ENCODE peak calls at places on chromosomes 5 and 9, in eight cellular contexts. One of them, this sample, is unnamed.

GRCh38 chr9:91740713-91741112 is 209.3 kb downstream of the ROR2 start:
- DNase-seq in cardiac muscle cell: no peak
- DNase-seq in uterus: peak; percentile 77
- DNase-seq in A549: no peak
- DNase-seq in fibroblast of lung: peak; percentile 64
- DNase-seq in left ventricle myocardium inferior: peak; percentile 36
- DNase-seq in heart right ventricle: no peak
- DNase-seq in K562: no peak
- DNase-seq in this sample: no peak

GRCh38 chr5:176596689-176597416 is 13.1 kb downstream of the GPRIN1 start:
- DNase-seq in A549: no peak
- DNase-seq in cardiac muscle cell: peak; percentile 52
- DNase-seq in K562: no peak
- DNase-seq in uterus: no peak
- DNase-seq in left ventricle myocardium inferior: peak; percentile 22
- DNase-seq in fibroblast of lung: no peak
- DNase-seq in heart right ventricle: peak; percentile 38
- DNase-seq in this sample: peak; percentile 66

GRCh38 chr5:33501899-33502298 is 61.1 kb downstream of the TARS1 start:
- DNase-seq in heart right ventricle: no peak
- DNase-seq in A549: no peak
- DNase-seq in fibroblast of lung: no peak
- DNase-seq in cardiac muscle cell: no peak
- DNase-seq in left ventricle myocardium inferior: no peak
- DNase-seq in uterus: no peak
- DNase-seq in K562: no peak
- DNase-seq in this sample: no peak

GRCh38 chr9:127899200-127899943 is at the start of gene ST6GALNAC6:
- DNase-seq in left ventricle myocardium inferior: peak; percentile 77
- DNase-seq in uterus: peak; percentile 67
- DNase-seq in fibroblast of lung: peak; percentile 71
- DNase-seq in K562: peak; percentile 86
- DNase-seq in heart right ventricle: peak; percentile 82
- DNase-seq in A549: peak; percentile 69
- DNase-seq in cardiac muscle cell: peak; percentile 92
- DNase-seq in this sample: peak; percentile 61

GRCh38 chr9:70408393-70409040 is 5.9 kb downstream of the KLF9 start:
- DNase-seq in uterus: peak; percentile 15
- DNase-seq in K562: no peak
- DNase-seq in cardiac muscle cell: no peak
- DNase-seq in left ventricle myocardium inferior: no peak
- DNase-seq in fibroblast of lung: peak; percentile 63
- DNase-seq in heart right ventricle: no peak
- DNase-seq in A549: no peak
- DNase-seq in this sample: no peak

GRCh38 chr5:75514323-75514722 is 2.6 kb downstream of the POLK start:
- DNase-seq in K562: no peak
- DNase-seq in cardiac muscle cell: no peak
- DNase-seq in left ventricle myocardium inferior: no peak
- DNase-seq in fibroblast of lung: no peak
- DNase-seq in heart right ventricle: no peak
- DNase-seq in uterus: no peak
- DNase-seq in A549: no peak
- DNase-seq in this sample: no peak

GRCh38 chr5:112762113-112762810 is 24.6 kb downstream of the APC start:
- DNase-seq in A549: no peak
- DNase-seq in heart right ventricle: no peak
- DNase-seq in left ventricle myocardium inferior: no peak
- DNase-seq in uterus: no peak
- DNase-seq in fibroblast of lung: peak; percentile 73
- DNase-seq in cardiac muscle cell: peak; percentile 11
- DNase-seq in K562: no peak
- DNase-seq in this sample: no peak

GRCh38 chr9:89984214-89984613 is 379.4 kb downstream of the GADD45G start:
- DNase-seq in cardiac muscle cell: no peak
- DNase-seq in heart right ventricle: no peak
- DNase-seq in fibroblast of lung: peak; percentile 61
- DNase-seq in left ventricle myocardium inferior: no peak
- DNase-seq in A549: no peak
- DNase-seq in K562: no peak
- DNase-seq in uterus: no peak
- DNase-seq in this sample: no peak

GRCh38 chr9:68669189-68669588 is 35.9 kb upstream of the PIP5K1B start:
- DNase-seq in fibroblast of lung: no peak
- DNase-seq in left ventricle myocardium inferior: no peak
- DNase-seq in A549: no peak
- DNase-seq in uterus: no peak
- DNase-seq in cardiac muscle cell: no peak
- DNase-seq in heart right ventricle: no peak
- DNase-seq in K562: no peak
- DNase-seq in this sample: no peak

GRCh38 chr9:93292288-93292615 is 108.3 kb downstream of the WNK2 start:
- DNase-seq in left ventricle myocardium inferior: no peak
- DNase-seq in fibroblast of lung: no peak
- DNase-seq in K562: no peak
- DNase-seq in uterus: no peak
- DNase-seq in A549: no peak
- DNase-seq in cardiac muscle cell: no peak
- DNase-seq in heart right ventricle: no peak
- DNase-seq in this sample: no peak

GRCh38 chr9:110109331-110110110 is 98.4 kb downstream of the C9orf152 start:
- DNase-seq in A549: no peak
- DNase-seq in K562: no peak
- DNase-seq in fibroblast of lung: no peak
- DNase-seq in cardiac muscle cell: no peak
- DNase-seq in left ventricle myocardium inferior: no peak
- DNase-seq in uterus: no peak
- DNase-seq in heart right ventricle: no peak
- DNase-seq in this sample: no peak

GRCh38 chr5:151086905-151087360 is 6.1 kb upstream of the TNIP1 start:
- DNase-seq in heart right ventricle: no peak
- DNase-seq in K562: no peak
- DNase-seq in left ventricle myocardium inferior: no peak
- DNase-seq in uterus: no peak
- DNase-seq in A549: no peak
- DNase-seq in cardiac muscle cell: no peak
- DNase-seq in fibroblast of lung: no peak
- DNase-seq in this sample: peak; percentile 84

GRCh38 chr5:82347213-82347947 is 69.2 kb upstream of the RPS23 start:
- DNase-seq in cardiac muscle cell: no peak
- DNase-seq in uterus: no peak
- DNase-seq in left ventricle myocardium inferior: peak; percentile 25
- DNase-seq in K562: no peak
- DNase-seq in A549: no peak
- DNase-seq in heart right ventricle: peak; percentile 23
- DNase-seq in fibroblast of lung: peak; percentile 93
- DNase-seq in this sample: no peak

GRCh38 chr5:142952236-142952635 is 182.1 kb downstream of the ARHGAP26 start:
- DNase-seq in uterus: no peak
- DNase-seq in cardiac muscle cell: no peak
- DNase-seq in fibroblast of lung: no peak
- DNase-seq in heart right ventricle: no peak
- DNase-seq in A549: no peak
- DNase-seq in left ventricle myocardium inferior: no peak
- DNase-seq in K562: no peak
- DNase-seq in this sample: no peak

GRCh38 chr5:135600971-135601381 is 22.2 kb upstream of the CXCL14 start:
- DNase-seq in A549: no peak
- DNase-seq in heart right ventricle: no peak
- DNase-seq in left ventricle myocardium inferior: no peak
- DNase-seq in uterus: no peak
- DNase-seq in fibroblast of lung: no peak
- DNase-seq in K562: peak; percentile 44
- DNase-seq in cardiac muscle cell: no peak
- DNase-seq in this sample: no peak

DNA sequence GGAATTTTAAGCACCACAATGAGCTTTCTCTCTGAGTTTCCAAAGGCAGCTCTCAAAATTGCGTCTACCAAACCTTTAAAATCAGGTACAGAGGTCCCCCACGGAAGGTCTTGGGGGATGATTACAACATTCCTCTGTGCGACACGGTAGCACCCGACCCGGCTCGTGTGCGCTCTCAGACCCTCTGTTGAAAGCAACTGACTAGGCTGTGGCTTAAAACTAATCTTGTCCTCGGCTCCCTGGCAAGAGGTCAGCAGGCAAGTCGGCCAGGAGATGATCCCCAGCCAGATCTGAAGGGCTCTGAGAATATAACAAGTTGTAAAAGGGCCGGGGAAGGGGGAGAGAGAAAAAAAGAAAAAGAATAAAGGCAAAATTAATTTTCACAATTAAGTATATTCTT is 92.6 kb upstream of the LMX1B start:
- DNase-seq in cardiac muscle cell: peak; percentile 38
- DNase-seq in fibroblast of lung: no peak
- DNase-seq in left ventricle myocardium inferior: no peak
- DNase-seq in K562: no peak
- DNase-seq in uterus: no peak
- DNase-seq in heart right ventricle: no peak
- DNase-seq in A549: no peak
- DNase-seq in this sample: no peak
- H3K4me3 ChIP-seq in cardiac muscle cell: no peak overlapping the region
- H3K4me3 ChIP-seq in fibroblast of lung: no peak overlapping the region
- H3K4me3 ChIP-seq in left ventricle myocardium inferior: no peak overlapping the region
- H3K4me3 ChIP-seq in K562: no peak overlapping the region
- H3K4me3 ChIP-seq in uterus: no peak overlapping the region
- H3K4me3 ChIP-seq in heart right ventricle: no peak overlapping the region
- H3K4me3 ChIP-seq in A549: no peak overlapping the region
- H3K4me3 ChIP-seq in this sample: no peak overlapping the region

GRCh38 chr5:978693-979092 is 29.9 kb upstream of the NKD2 start:
- DNase-seq in left ventricle myocardium inferior: no peak
- DNase-seq in cardiac muscle cell: no peak
- DNase-seq in uterus: no peak
- DNase-seq in A549: no peak
- DNase-seq in K562: no peak
- DNase-seq in fibroblast of lung: no peak
- DNase-seq in heart right ventricle: no peak
- DNase-seq in this sample: no peak

GRCh38 chr5:978051-978450 is 30.6 kb upstream of the NKD2 start:
- DNase-seq in heart right ventricle: no peak
- DNase-seq in uterus: peak; percentile 18
- DNase-seq in cardiac muscle cell: no peak
- DNase-seq in fibroblast of lung: no peak
- DNase-seq in K562: no peak
- DNase-seq in left ventricle myocardium inferior: no peak
- DNase-seq in A549: no peak
- DNase-seq in this sample: no peak

GRCh38 chr5:980001-980588 is 28.5 kb upstream of the NKD2 start:
- DNase-seq in cardiac muscle cell: no peak
- DNase-seq in K562: no peak
- DNase-seq in A549: no peak
- DNase-seq in uterus: peak; percentile 14
- DNase-seq in fibroblast of lung: peak; percentile 64
- DNase-seq in heart right ventricle: no peak
- DNase-seq in left ventricle myocardium inferior: no peak
- DNase-seq in this sample: no peak

GRCh38 chr5:980941-981340 is 27.7 kb upstream of the NKD2 start:
- DNase-seq in left ventricle myocardium inferior: no peak
- DNase-seq in cardiac muscle cell: no peak
- DNase-seq in A549: no peak
- DNase-seq in fibroblast of lung: peak; percentile 36
- DNase-seq in heart right ventricle: no peak
- DNase-seq in uterus: peak; percentile 50
- DNase-seq in K562: no peak
- DNase-seq in this sample: no peak

GRCh38 chr5:979100-979817 is 29.3 kb upstream of the NKD2 start:
- DNase-seq in fibroblast of lung: no peak
- DNase-seq in heart right ventricle: no peak
- DNase-seq in A549: no peak
- DNase-seq in K562: no peak
- DNase-seq in uterus: no peak
- DNase-seq in left ventricle myocardium inferior: no peak
- DNase-seq in cardiac muscle cell: no peak
- DNase-seq in this sample: no peak
- H3K4me1 ChIP-seq in fibroblast of lung: no peaks in the 10 kb centered on the region
- H3K4me1 ChIP-seq in heart right ventricle: peaks cover 15% of the 10 kb centered on the region
- H3K4me1 ChIP-seq in A549: no peaks in the 10 kb centered on the region
- H3K4me1 ChIP-seq in K562: no peaks in the 10 kb centered on the region
- H3K4me1 ChIP-seq in uterus: no peaks in the 10 kb centered on the region
- H3K4me1 ChIP-seq in left ventricle myocardium inferior: peaks cover 17% of the 10 kb centered on the region
- H3K4me1 ChIP-seq in cardiac muscle cell: no peaks in the 10 kb centered on the region
- H3K4me1 ChIP-seq in this sample: no peaks in the 10 kb centered on the region

GRCh38 chr5:160287378-160288051 is 24.8 kb downstream of the CCNJL start:
- DNase-seq in K562: no peak
- DNase-seq in uterus: no peak
- DNase-seq in A549: no peak
- DNase-seq in cardiac muscle cell: peak; percentile 95
- DNase-seq in fibroblast of lung: peak; percentile 70
- DNase-seq in left ventricle myocardium inferior: peak; percentile 82
- DNase-seq in heart right ventricle: peak; percentile 82
- DNase-seq in this sample: no peak
- H3K27ac ChIP-seq in K562: no peak overlapping the region
- H3K27ac ChIP-seq in uterus: no peak overlapping the region
- H3K27ac ChIP-seq in A549: no peak overlapping the region
- H3K27ac ChIP-seq in cardiac muscle cell: peak overlapping the region; percentile 99
- H3K27ac ChIP-seq in fibroblast of lung: no peak overlapping the region
- H3K27ac ChIP-seq in left ventricle myocardium inferior: peak overlapping the region; percentile 92
- H3K27ac ChIP-seq in heart right ventricle: peak overlapping the region; percentile 24
- H3K27ac ChIP-seq in this sample: no peak overlapping the region

GRCh38 chr5:67880358-67880810 is 335.2 kb upstream of the PIK3R1 start:
- DNase-seq in heart right ventricle: no peak
- DNase-seq in uterus: no peak
- DNase-seq in fibroblast of lung: no peak
- DNase-seq in K562: no peak
- DNase-seq in left ventricle myocardium inferior: no peak
- DNase-seq in A549: no peak
- DNase-seq in cardiac muscle cell: no peak
- DNase-seq in this sample: no peak

GRCh38 chr5:67879619-67880357 is 335.8 kb upstream of the PIK3R1 start:
- DNase-seq in fibroblast of lung: peak; percentile 85
- DNase-seq in K562: no peak
- DNase-seq in cardiac muscle cell: no peak
- DNase-seq in uterus: no peak
- DNase-seq in left ventricle myocardium inferior: no peak
- DNase-seq in A549: no peak
- DNase-seq in heart right ventricle: no peak
- DNase-seq in this sample: no peak

GRCh38 chr5:67878911-67879310 is 336.6 kb upstream of the PIK3R1 start:
- DNase-seq in heart right ventricle: no peak
- DNase-seq in A549: no peak
- DNase-seq in cardiac muscle cell: no peak
- DNase-seq in fibroblast of lung: peak; percentile 12
- DNase-seq in uterus: no peak
- DNase-seq in K562: no peak
- DNase-seq in left ventricle myocardium inferior: no peak
- DNase-seq in this sample: no peak

GRCh38 chr5:67873935-67874334 is 341.6 kb upstream of the PIK3R1 start:
- DNase-seq in fibroblast of lung: no peak
- DNase-seq in left ventricle myocardium inferior: no peak
- DNase-seq in A549: no peak
- DNase-seq in cardiac muscle cell: no peak
- DNase-seq in uterus: no peak
- DNase-seq in heart right ventricle: no peak
- DNase-seq in K562: no peak
- DNase-seq in this sample: no peak

DNA sequence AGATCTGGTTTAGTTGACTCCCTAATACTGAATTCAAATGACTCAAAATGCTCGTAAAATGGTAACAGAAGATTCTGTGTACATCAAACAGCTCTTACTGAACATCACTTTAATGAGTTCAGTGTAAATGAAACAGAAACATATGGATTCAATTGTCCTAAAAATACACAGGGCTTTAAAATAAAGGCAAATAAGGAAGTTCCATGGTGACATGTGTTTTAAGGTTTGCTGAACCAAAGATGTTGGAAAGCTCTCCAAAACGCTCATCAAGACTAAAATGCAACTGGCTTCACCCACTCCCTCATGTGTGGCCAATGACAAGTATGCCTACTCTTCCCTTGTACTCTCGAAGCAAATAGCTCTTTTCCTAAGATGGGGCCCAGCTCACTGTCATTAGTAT is 339.9 kb upstream of the PIK3R1 start:
- DNase-seq in heart right ventricle: no peak
- DNase-seq in K562: no peak
- DNase-seq in A549: no peak
- DNase-seq in uterus: no peak
- DNase-seq in left ventricle myocardium inferior: no peak
- DNase-seq in cardiac muscle cell: no peak
- DNase-seq in fibroblast of lung: no peak
- DNase-seq in this sample: no peak
- H3K4me3 ChIP-seq in heart right ventricle: no peak overlapping the region
- H3K4me3 ChIP-seq in K562: no peak overlapping the region
- H3K4me3 ChIP-seq in A549: no peak overlapping the region
- H3K4me3 ChIP-seq in uterus: no peak overlapping the region
- H3K4me3 ChIP-seq in left ventricle myocardium inferior: no peak overlapping the region
- H3K4me3 ChIP-seq in cardiac muscle cell: no peak overlapping the region
- H3K4me3 ChIP-seq in fibroblast of lung: no peak overlapping the region
- H3K4me3 ChIP-seq in this sample: no peak overlapping the region

This sample was measured in CD4-positive, alpha-beta memory T cell.